ENCODE peak calls at places on chromosomes 4 and X, in four cellular contexts. One of them, this sample, is unnamed.

GRCh38 chr4:113659127-113659526 is 102.4 kb downstream of the CAMK2D start:
- DNase-seq in GM12878: no peak
- DNase-seq in K562: no peak
- DNase-seq in SK-N-SH: no peak
- DNase-seq in this sample: no peak

GRCh38 chr4:86496094-86497060 is 97.7 kb upstream of the PTPN13 start:
- DNase-seq in GM12878: no peak
- DNase-seq in SK-N-SH: peak
- DNase-seq in K562: peak
- DNase-seq in this sample: peak

GRCh38 chrX:11908371-11908770 is 150.3 kb downstream of the MSL3 start:
- DNase-seq in GM12878: peak
- DNase-seq in K562: peak
- DNase-seq in SK-N-SH: peak
- DNase-seq in this sample: peak

GRCh38 chrX:17448188-17448587 is 73.2 kb downstream of the NHS start:
- DNase-seq in K562: no peak
- DNase-seq in GM12878: no peak
- DNase-seq in SK-N-SH: no peak
- DNase-seq in this sample: no peak

GRCh38 chr4:38609614-38610013 is 54.4 kb upstream of the KLF3 start:
- DNase-seq in SK-N-SH: no peak
- DNase-seq in K562: peak
- DNase-seq in GM12878: no peak
- DNase-seq in this sample: no peak

GRCh38 chr4:62170235-62170634 is 970.1 kb downstream of the ADGRL3 start:
- DNase-seq in SK-N-SH: no peak
- DNase-seq in GM12878: no peak
- DNase-seq in K562: no peak
- DNase-seq in this sample: no peak

GRCh38 chr4:145740796-145741195 is 60.9 kb downstream of the C4orf51 start:
- DNase-seq in GM12878: no peak
- DNase-seq in K562: no peak
- DNase-seq in SK-N-SH: no peak
- DNase-seq in this sample: no peak

GRCh38 chr4:99379571-99379970 is 27.0 kb upstream of the ADH1C start:
- DNase-seq in K562: no peak
- DNase-seq in SK-N-SH: no peak
- DNase-seq in GM12878: no peak
- DNase-seq in this sample: no peak

GRCh38 chr4:165874072-165874798 is 1.2 kb downstream of the TLL1 start:
- DNase-seq in GM12878: no peak
- DNase-seq in SK-N-SH: peak
- DNase-seq in K562: no peak
- DNase-seq in this sample: peak

GRCh38 chrX:31580227-31580626 is 508.4 kb upstream of the FTHL17 start:
- DNase-seq in K562: no peak
- DNase-seq in SK-N-SH: no peak
- DNase-seq in GM12878: no peak
- DNase-seq in this sample: no peak

GRCh38 chr4:187547281-187547680 is 448.3 kb upstream of the ZFP42 start:
- DNase-seq in SK-N-SH: no peak
- DNase-seq in GM12878: no peak
- DNase-seq in K562: no peak
- DNase-seq in this sample: no peak

GRCh38 chrX:133042260-133042659 is 54.6 kb downstream of the USP26 start:
- DNase-seq in SK-N-SH: no peak
- DNase-seq in GM12878: no peak
- DNase-seq in K562: no peak
- DNase-seq in this sample: no peak

GRCh38 chrX:65697173-65697572 is 29.7 kb downstream of the MSN start:
- DNase-seq in GM12878: no peak
- DNase-seq in K562: no peak
- DNase-seq in SK-N-SH: no peak
- DNase-seq in this sample: no peak

GRCh38 chr4:15601862-15602261 is 53.3 kb downstream of the FBXL5 start:
- DNase-seq in SK-N-SH: no peak
- DNase-seq in GM12878: no peak
- DNase-seq in K562: no peak
- DNase-seq in this sample: no peak

GRCh38 chrX:136574548-136574947 is 42.5 kb downstream of the VGLL1 start:
- DNase-seq in GM12878: no peak
- DNase-seq in SK-N-SH: no peak
- DNase-seq in K562: peak
- DNase-seq in this sample: no peak

GRCh38 chrX:149541521-149542047 is 772 bp downstream of the EOLA1 start:
- DNase-seq in GM12878: no peak
- DNase-seq in SK-N-SH: no peak
- DNase-seq in K562: peak
- DNase-seq in this sample: no peak

GRCh38 chr4:45442466-45442865 is 681.4 kb downstream of the GABRG1 start:
- DNase-seq in GM12878: no peak
- DNase-seq in SK-N-SH: peak
- DNase-seq in K562: peak
- DNase-seq in this sample: no peak

GRCh38 chr4:119479180-119479814 is 149.3 kb downstream of the PDE5A start:
- DNase-seq in K562: no peak
- DNase-seq in GM12878: no peak
- DNase-seq in SK-N-SH: no peak
- DNase-seq in this sample: no peak

GRCh38 chr4:38529189-38530115 is 134.5 kb upstream of the KLF3 start:
- DNase-seq in K562: peak
- DNase-seq in GM12878: peak
- DNase-seq in SK-N-SH: no peak
- DNase-seq in this sample: no peak

GRCh38 chr4:8832130-8832930 is 39.3 kb downstream of the HMX1 start:
- DNase-seq in K562: no peak
- DNase-seq in GM12878: no peak
- DNase-seq in SK-N-SH: no peak
- DNase-seq in this sample: no peak

GRCh38 chrX:16978193-16978984 is 31.9 kb downstream of the REPS2 start:
- DNase-seq in GM12878: no peak
- DNase-seq in SK-N-SH: no peak
- DNase-seq in K562: no peak
- DNase-seq in this sample: no peak

GRCh38 chr4:57109847-57110634 is at the start of gene IGFBP7:
- DNase-seq in GM12878: no peak
- DNase-seq in SK-N-SH: peak
- DNase-seq in K562: peak
- DNase-seq in this sample: peak

GRCh38 chr4:87884976-87885574 is 52.3 kb downstream of the MEPE start:
- DNase-seq in K562: no peak
- DNase-seq in SK-N-SH: peak
- DNase-seq in GM12878: no peak
- DNase-seq in this sample: no peak

GRCh38 chr4:28443371-28443770 is 1582.7 kb downstream of the STIM2 start:
- DNase-seq in GM12878: no peak
- DNase-seq in K562: no peak
- DNase-seq in SK-N-SH: no peak
- DNase-seq in this sample: no peak

GRCh38 chr4:18931643-18932373 is 910.3 kb upstream of the LCORL start:
- DNase-seq in SK-N-SH: no peak
- DNase-seq in GM12878: no peak
- DNase-seq in K562: no peak
- DNase-seq in this sample: no peak

GRCh38 chr4:125750827-125751466 is 436.2 kb downstream of the FAT4 start:
- DNase-seq in GM12878: no peak
- DNase-seq in SK-N-SH: peak
- DNase-seq in K562: peak
- DNase-seq in this sample: no peak

GRCh38 chr4:139245590-139245989 is 34.4 kb downstream of the MGARP start:
- DNase-seq in GM12878: no peak
- DNase-seq in K562: no peak
- DNase-seq in SK-N-SH: no peak
- DNase-seq in this sample: no peak

GRCh38 chr4:149306537-149306936 is 509.1 kb downstream of the IQCM start:
- DNase-seq in SK-N-SH: no peak
- DNase-seq in K562: no peak
- DNase-seq in GM12878: no peak
- DNase-seq in this sample: no peak

GRCh38 chrX:110462957-110463356 is 104.3 kb downstream of the RTL9 start:
- DNase-seq in GM12878: no peak
- DNase-seq in K562: no peak
- DNase-seq in SK-N-SH: no peak
- DNase-seq in this sample: no peak

GRCh38 chr4:158161561-158162354 is 11.1 kb downstream of the GASK1B start:
- DNase-seq in GM12878: no peak
- DNase-seq in K562: no peak
- DNase-seq in SK-N-SH: no peak
- DNase-seq in this sample: no peak

GRCh38 chr4:70838400-70838971 is 1.2 kb downstream of the GRSF1 start:
- DNase-seq in SK-N-SH: peak
- DNase-seq in GM12878: no peak
- DNase-seq in K562: peak
- DNase-seq in this sample: no peak

GRCh38 chr4:94168321-94168720 is 39.3 kb upstream of the SMARCAD1 start:
- DNase-seq in SK-N-SH: no peak
- DNase-seq in K562: no peak
- DNase-seq in GM12878: no peak
- DNase-seq in this sample: no peak

GRCh38 chr4:94763005-94763404 is 5.2 kb downstream of the BMPR1B start:
- DNase-seq in GM12878: no peak
- DNase-seq in SK-N-SH: no peak
- DNase-seq in K562: no peak
- DNase-seq in this sample: no peak

GRCh38 chrX:9788908-9789307 is 2.7 kb downstream of the SHROOM2 start:
- DNase-seq in GM12878: no peak
- DNase-seq in SK-N-SH: no peak
- DNase-seq in K562: no peak
- DNase-seq in this sample: no peak

GRCh38 chrX:24463077-24463476 is 2.0 kb upstream of the PDK3 start:
- DNase-seq in SK-N-SH: no peak
- DNase-seq in K562: no peak
- DNase-seq in GM12878: no peak
- DNase-seq in this sample: no peak

GRCh38 chr4:79652726-79653125 is 244.7 kb upstream of the GK2 start:
- DNase-seq in GM12878: no peak
- DNase-seq in K562: no peak
- DNase-seq in SK-N-SH: no peak
- DNase-seq in this sample: no peak

GRCh38 chr4:10983274-10983673 is 298.7 kb upstream of the CLNK start:
- DNase-seq in SK-N-SH: no peak
- DNase-seq in K562: no peak
- DNase-seq in GM12878: no peak
- DNase-seq in this sample: no peak

GRCh38 chr4:125045311-125045710 is 269.4 kb upstream of the FAT4 start:
- DNase-seq in SK-N-SH: no peak
- DNase-seq in K562: no peak
- DNase-seq in GM12878: no peak
- DNase-seq in this sample: no peak

GRCh38 chr4:76275486-76276126 is 24.1 kb downstream of the FAM47E start:
- DNase-seq in SK-N-SH: no peak
- DNase-seq in GM12878: no peak
- DNase-seq in K562: no peak
- DNase-seq in this sample: no peak

GRCh38 chr4:156635046-156635445 is 336.6 kb downstream of the PDGFC start:
- DNase-seq in GM12878: no peak
- DNase-seq in SK-N-SH: no peak
- DNase-seq in K562: no peak
- DNase-seq in this sample: no peak

GRCh38 chr4:156638332-156638731 is 333.3 kb downstream of the PDGFC start:
- DNase-seq in K562: no peak
- DNase-seq in SK-N-SH: no peak
- DNase-seq in GM12878: no peak
- DNase-seq in this sample: no peak

GRCh38 chr4:156642161-156642560 is 329.4 kb downstream of the PDGFC start:
- DNase-seq in K562: no peak
- DNase-seq in SK-N-SH: no peak
- DNase-seq in GM12878: no peak
- DNase-seq in this sample: no peak

GRCh38 chr4:156636398-156636797 is 335.2 kb downstream of the PDGFC start:
- DNase-seq in GM12878: no peak
- DNase-seq in SK-N-SH: no peak
- DNase-seq in K562: no peak
- DNase-seq in this sample: no peak

GRCh38 chr4:156638925-156639605 is 332.5 kb downstream of the PDGFC start:
- DNase-seq in K562: no peak
- DNase-seq in SK-N-SH: no peak
- DNase-seq in GM12878: no peak
- DNase-seq in this sample: no peak
- TF ChIP-seq MAX in K562: no peak
- TF ChIP-seq MAX in SK-N-SH: peak
- TF ChIP-seq MAX in GM12878: no peak
- TF ChIP-seq MAX in this sample: no peak

GRCh38 chr4:109977854-109978501 is 65.3 kb downstream of the EGF start:
- DNase-seq in SK-N-SH: peak
- DNase-seq in K562: peak
- DNase-seq in GM12878: no peak
- DNase-seq in this sample: no peak
- TF ChIP-seq USF1 in SK-N-SH: no peak
- TF ChIP-seq USF1 in K562: no peak
- TF ChIP-seq USF1 in GM12878: no peak
- TF ChIP-seq USF1 in this sample: no peak

GRCh38 chr4:82599336-82599735 is 37.5 kb upstream of the TMEM150C start:
- DNase-seq in GM12878: no peak
- DNase-seq in K562: peak
- DNase-seq in SK-N-SH: no peak
- DNase-seq in this sample: peak
- TF ChIP-seq CTCF in GM12878: no peak
- TF ChIP-seq CTCF in K562: peak
- TF ChIP-seq CTCF in SK-N-SH: no peak
- TF ChIP-seq CTCF in this sample: no peak

DNA sequence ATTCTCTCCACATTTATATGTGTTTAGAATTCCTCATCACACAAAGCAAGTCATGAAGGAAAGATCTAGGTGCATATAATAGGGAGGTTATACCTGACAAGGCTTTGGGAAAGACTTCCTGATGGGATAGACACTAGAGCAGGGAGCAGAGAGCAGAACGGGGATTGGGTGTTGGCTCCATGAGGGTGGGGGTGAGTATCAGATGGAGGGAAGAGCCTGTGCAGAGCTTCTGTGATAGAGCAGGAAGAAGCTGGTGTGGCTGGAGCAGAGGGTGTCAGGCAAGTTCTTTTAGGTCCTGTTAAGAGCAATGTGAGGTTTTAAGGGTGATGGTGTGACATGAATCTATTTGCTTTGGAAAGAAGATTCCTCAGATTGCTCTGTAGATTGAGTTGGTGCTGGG is 10.5 kb downstream of the NSD2 start:
- DNase-seq in SK-N-SH: no peak
- DNase-seq in K562: peak
- DNase-seq in GM12878: no peak
- DNase-seq in this sample: no peak
- TF ChIP-seq MAX in SK-N-SH: no peak
- TF ChIP-seq MAX in K562: no peak
- TF ChIP-seq MAX in GM12878: no peak
- TF ChIP-seq MAX in this sample: no peak

This sample was measured in WTC11.